ENCODE peak calls at places on chromosomes 16 and 17, in ten cellular contexts. One of them, this sample, is unnamed.
A peak's percentile ranks its signal among the peaks of the same experiment; 100 is the strongest.

GRCh38 chr17:77076046-77076882 is 64.5 kb upstream of the SEC14L1 start:
- DNase-seq in psoas muscle: no peak
- DNase-seq in CD4-positive, alpha-beta memory T cell: no peak
- DNase-seq in ovary: no peak
- DNase-seq in colonic mucosa: no peak
- DNase-seq in heart left ventricle: no peak
- DNase-seq in OCI-LY7: no peak
- DNase-seq in lower lobe of right lung: no peak
- DNase-seq in HepG2: no peak
- DNase-seq in spleen: no peak
- DNase-seq in this sample: no peak

GRCh38 chr17:28667870-28668269 is 5.9 kb downstream of the SUPT6H start:
- DNase-seq in ovary: no peak
- DNase-seq in HepG2: no peak
- DNase-seq in psoas muscle: no peak
- DNase-seq in heart left ventricle: no peak
- DNase-seq in colonic mucosa: no peak
- DNase-seq in OCI-LY7: no peak
- DNase-seq in CD4-positive, alpha-beta memory T cell: no peak
- DNase-seq in spleen: no peak
- DNase-seq in lower lobe of right lung: no peak
- DNase-seq in this sample: no peak

GRCh38 chr16:88455610-88456355 is 2.7 kb downstream of the ZFPM1 start:
- DNase-seq in CD4-positive, alpha-beta memory T cell: peak; percentile 94
- DNase-seq in OCI-LY7: peak; percentile 74
- DNase-seq in lower lobe of right lung: no peak
- DNase-seq in HepG2: peak; percentile 57
- DNase-seq in psoas muscle: no peak
- DNase-seq in ovary: no peak
- DNase-seq in heart left ventricle: no peak
- DNase-seq in spleen: peak; percentile 89
- DNase-seq in colonic mucosa: peak; percentile 63
- DNase-seq in this sample: no peak

GRCh38 chr17:70110443-70110880 is 35.4 kb downstream of the KCNJ16 start:
- DNase-seq in lower lobe of right lung: no peak
- DNase-seq in ovary: no peak
- DNase-seq in CD4-positive, alpha-beta memory T cell: no peak
- DNase-seq in psoas muscle: no peak
- DNase-seq in heart left ventricle: peak; percentile 44
- DNase-seq in HepG2: no peak
- DNase-seq in colonic mucosa: no peak
- DNase-seq in OCI-LY7: no peak
- DNase-seq in spleen: no peak
- DNase-seq in this sample: no peak

GRCh38 chr16:81444448-81445121 is at the start of gene CMIP:
- DNase-seq in CD4-positive, alpha-beta memory T cell: peak; percentile 79
- DNase-seq in spleen: peak; percentile 97
- DNase-seq in colonic mucosa: peak; percentile 85
- DNase-seq in ovary: peak; percentile 88
- DNase-seq in psoas muscle: peak; percentile 91
- DNase-seq in heart left ventricle: peak; percentile 88
- DNase-seq in lower lobe of right lung: peak; percentile 92
- DNase-seq in HepG2: peak; percentile 68
- DNase-seq in OCI-LY7: peak; percentile 89
- DNase-seq in this sample: peak; percentile 96

GRCh38 chr16:78368121-78369102 is 269.0 kb downstream of the WWOX start:
- DNase-seq in CD4-positive, alpha-beta memory T cell: no peak
- DNase-seq in ovary: no peak
- DNase-seq in HepG2: no peak
- DNase-seq in colonic mucosa: no peak
- DNase-seq in heart left ventricle: no peak
- DNase-seq in spleen: no peak
- DNase-seq in OCI-LY7: no peak
- DNase-seq in psoas muscle: no peak
- DNase-seq in lower lobe of right lung: no peak
- DNase-seq in this sample: no peak

GRCh38 chr16:20348365-20349185 is 3.9 kb downstream of the UMOD start:
- DNase-seq in psoas muscle: no peak
- DNase-seq in colonic mucosa: peak; percentile 25
- DNase-seq in heart left ventricle: no peak
- DNase-seq in ovary: no peak
- DNase-seq in lower lobe of right lung: peak; percentile 38
- DNase-seq in CD4-positive, alpha-beta memory T cell: no peak
- DNase-seq in OCI-LY7: no peak
- DNase-seq in HepG2: no peak
- DNase-seq in spleen: no peak
- DNase-seq in this sample: peak; percentile 86

GRCh38 chr17:81349397-81350319 is 45.6 kb upstream of the BAHCC1 start:
- DNase-seq in HepG2: peak; percentile 79
- DNase-seq in colonic mucosa: no peak
- DNase-seq in psoas muscle: no peak
- DNase-seq in CD4-positive, alpha-beta memory T cell: no peak
- DNase-seq in lower lobe of right lung: no peak
- DNase-seq in heart left ventricle: no peak
- DNase-seq in spleen: no peak
- DNase-seq in OCI-LY7: no peak
- DNase-seq in ovary: no peak
- DNase-seq in this sample: no peak

GRCh38 chr17:58242171-58242784 is 3.9 kb downstream of the LPO start:
- DNase-seq in lower lobe of right lung: no peak
- DNase-seq in CD4-positive, alpha-beta memory T cell: no peak
- DNase-seq in HepG2: no peak
- DNase-seq in colonic mucosa: no peak
- DNase-seq in psoas muscle: no peak
- DNase-seq in heart left ventricle: no peak
- DNase-seq in ovary: no peak
- DNase-seq in spleen: no peak
- DNase-seq in OCI-LY7: no peak
- DNase-seq in this sample: no peak

GRCh38 chr16:15507299-15507958 is 73.0 kb downstream of the BMERB1 start:
- DNase-seq in spleen: no peak
- DNase-seq in lower lobe of right lung: no peak
- DNase-seq in CD4-positive, alpha-beta memory T cell: no peak
- DNase-seq in HepG2: no peak
- DNase-seq in ovary: no peak
- DNase-seq in colonic mucosa: no peak
- DNase-seq in heart left ventricle: no peak
- DNase-seq in psoas muscle: no peak
- DNase-seq in OCI-LY7: no peak
- DNase-seq in this sample: no peak

GRCh38 chr17:65359016-65359415 is 202.4 kb downstream of the AXIN2 start:
- DNase-seq in spleen: no peak
- DNase-seq in colonic mucosa: no peak
- DNase-seq in CD4-positive, alpha-beta memory T cell: no peak
- DNase-seq in lower lobe of right lung: no peak
- DNase-seq in HepG2: no peak
- DNase-seq in ovary: no peak
- DNase-seq in psoas muscle: no peak
- DNase-seq in heart left ventricle: no peak
- DNase-seq in OCI-LY7: no peak
- DNase-seq in this sample: no peak

GRCh38 chr16:645852-646678 is 3.1 kb upstream of the WDR90 start:
- DNase-seq in heart left ventricle: peak; percentile 75
- DNase-seq in OCI-LY7: no peak
- DNase-seq in HepG2: peak; percentile 65
- DNase-seq in colonic mucosa: no peak
- DNase-seq in psoas muscle: peak; percentile 80
- DNase-seq in lower lobe of right lung: peak; percentile 76
- DNase-seq in ovary: no peak
- DNase-seq in spleen: no peak
- DNase-seq in CD4-positive, alpha-beta memory T cell: no peak
- DNase-seq in this sample: no peak

GRCh38 chr16:8376430-8376829 is 213.9 kb downstream of the TMEM114 start:
- DNase-seq in HepG2: no peak
- DNase-seq in OCI-LY7: no peak
- DNase-seq in spleen: no peak
- DNase-seq in lower lobe of right lung: no peak
- DNase-seq in psoas muscle: no peak
- DNase-seq in ovary: no peak
- DNase-seq in CD4-positive, alpha-beta memory T cell: no peak
- DNase-seq in heart left ventricle: no peak
- DNase-seq in colonic mucosa: no peak
- DNase-seq in this sample: no peak

GRCh38 chr16:12126091-12126806 is 149.7 kb downstream of the SNX29 start:
- DNase-seq in HepG2: no peak
- DNase-seq in CD4-positive, alpha-beta memory T cell: no peak
- DNase-seq in lower lobe of right lung: no peak
- DNase-seq in ovary: no peak
- DNase-seq in psoas muscle: no peak
- DNase-seq in spleen: no peak
- DNase-seq in heart left ventricle: no peak
- DNase-seq in colonic mucosa: no peak
- DNase-seq in OCI-LY7: no peak
- DNase-seq in this sample: peak; percentile 14

GRCh38 chr17:7909080-7909479 is 7.0 kb downstream of the RNF227 start:
- DNase-seq in ovary: no peak
- DNase-seq in heart left ventricle: no peak
- DNase-seq in psoas muscle: no peak
- DNase-seq in colonic mucosa: no peak
- DNase-seq in HepG2: no peak
- DNase-seq in OCI-LY7: no peak
- DNase-seq in CD4-positive, alpha-beta memory T cell: no peak
- DNase-seq in spleen: no peak
- DNase-seq in lower lobe of right lung: no peak
- DNase-seq in this sample: no peak

DNA sequence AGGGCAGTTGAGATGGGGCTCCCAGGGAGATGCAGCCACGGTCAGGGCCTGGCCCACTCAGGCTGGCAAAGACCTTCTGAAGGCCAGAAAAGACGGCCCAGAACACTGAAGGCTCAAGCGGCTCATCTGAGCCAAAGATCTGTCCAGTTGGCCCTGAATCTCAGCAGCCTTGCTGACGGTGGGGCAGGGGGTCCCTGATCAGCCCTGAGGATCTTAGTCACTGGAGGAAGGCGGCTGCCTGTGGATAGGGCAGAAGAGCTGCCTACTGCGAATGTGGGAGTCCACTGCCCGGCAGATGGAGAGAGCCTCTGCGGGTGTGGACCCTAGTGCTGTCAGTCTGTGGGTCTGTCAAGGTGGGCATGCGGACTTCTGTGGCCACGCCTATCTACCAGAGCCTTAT is 1738.2 kb downstream of the TP53TG3F start:
- DNase-seq in spleen: peak; percentile 63
- DNase-seq in HepG2: no peak
- DNase-seq in ovary: no peak
- DNase-seq in heart left ventricle: no peak
- DNase-seq in OCI-LY7: no peak
- DNase-seq in colonic mucosa: no peak
- DNase-seq in CD4-positive, alpha-beta memory T cell: no peak
- DNase-seq in lower lobe of right lung: no peak
- DNase-seq in psoas muscle: no peak
- DNase-seq in this sample: no peak
- H3K9me3 ChIP-seq in spleen: peaks cover 57% of the 10 kb centered on the region
- H3K9me3 ChIP-seq in HepG2: peaks cover 81% of the 10 kb centered on the region
- H3K9me3 ChIP-seq in ovary: no peaks in the 10 kb centered on the region
- H3K9me3 ChIP-seq in heart left ventricle: no peaks in the 10 kb centered on the region
- H3K9me3 ChIP-seq in OCI-LY7: peaks cover under 1% of the 10 kb centered on the region
- H3K9me3 ChIP-seq in colonic mucosa: no peaks in the 10 kb centered on the region
- H3K9me3 ChIP-seq in CD4-positive, alpha-beta memory T cell: no peaks in the 10 kb centered on the region
- H3K9me3 ChIP-seq in lower lobe of right lung: no peaks in the 10 kb centered on the region
- H3K9me3 ChIP-seq in psoas muscle: no peaks in the 10 kb centered on the region
- H3K9me3 ChIP-seq in this sample: no peaks in the 10 kb centered on the region

DNA sequence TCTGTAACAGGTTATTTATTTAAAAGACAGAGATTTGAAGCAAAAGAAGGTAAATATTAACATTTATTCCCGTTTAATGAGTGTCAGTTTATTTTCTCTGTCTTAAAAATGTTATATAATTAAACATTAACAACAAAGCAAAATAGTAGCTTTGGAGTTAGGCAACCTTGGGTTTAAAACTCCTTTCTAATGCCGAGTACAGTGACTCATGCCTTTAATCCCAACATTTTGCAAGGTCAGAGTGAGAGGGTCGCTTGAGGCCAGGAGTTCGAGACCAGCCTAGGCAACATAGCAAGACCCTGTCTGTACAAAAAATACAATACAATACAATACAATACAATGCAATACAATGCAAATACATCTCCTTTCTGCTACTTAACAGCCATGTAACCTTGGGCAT is 128.7 kb downstream of the CHD9 start:
- DNase-seq in CD4-positive, alpha-beta memory T cell: no peak
- DNase-seq in OCI-LY7: no peak
- DNase-seq in psoas muscle: no peak
- DNase-seq in heart left ventricle: no peak
- DNase-seq in colonic mucosa: no peak
- DNase-seq in HepG2: peak; percentile 21
- DNase-seq in ovary: no peak
- DNase-seq in spleen: no peak
- DNase-seq in lower lobe of right lung: no peak
- DNase-seq in this sample: no peak
- H3K9me3 ChIP-seq in CD4-positive, alpha-beta memory T cell: no peaks in the 10 kb centered on the region
- H3K9me3 ChIP-seq in OCI-LY7: peaks cover 57% of the 10 kb centered on the region
- H3K9me3 ChIP-seq in psoas muscle: peaks cover 9% of the 10 kb centered on the region
- H3K9me3 ChIP-seq in heart left ventricle: no peaks in the 10 kb centered on the region
- H3K9me3 ChIP-seq in colonic mucosa: peaks cover 6% of the 10 kb centered on the region
- H3K9me3 ChIP-seq in HepG2: peaks cover 27% of the 10 kb centered on the region
- H3K9me3 ChIP-seq in ovary: no peaks in the 10 kb centered on the region
- H3K9me3 ChIP-seq in spleen: peaks cover 32% of the 10 kb centered on the region
- H3K9me3 ChIP-seq in lower lobe of right lung: peaks cover 7% of the 10 kb centered on the region
- H3K9me3 ChIP-seq in this sample: no peaks in the 10 kb centered on the region

DNA sequence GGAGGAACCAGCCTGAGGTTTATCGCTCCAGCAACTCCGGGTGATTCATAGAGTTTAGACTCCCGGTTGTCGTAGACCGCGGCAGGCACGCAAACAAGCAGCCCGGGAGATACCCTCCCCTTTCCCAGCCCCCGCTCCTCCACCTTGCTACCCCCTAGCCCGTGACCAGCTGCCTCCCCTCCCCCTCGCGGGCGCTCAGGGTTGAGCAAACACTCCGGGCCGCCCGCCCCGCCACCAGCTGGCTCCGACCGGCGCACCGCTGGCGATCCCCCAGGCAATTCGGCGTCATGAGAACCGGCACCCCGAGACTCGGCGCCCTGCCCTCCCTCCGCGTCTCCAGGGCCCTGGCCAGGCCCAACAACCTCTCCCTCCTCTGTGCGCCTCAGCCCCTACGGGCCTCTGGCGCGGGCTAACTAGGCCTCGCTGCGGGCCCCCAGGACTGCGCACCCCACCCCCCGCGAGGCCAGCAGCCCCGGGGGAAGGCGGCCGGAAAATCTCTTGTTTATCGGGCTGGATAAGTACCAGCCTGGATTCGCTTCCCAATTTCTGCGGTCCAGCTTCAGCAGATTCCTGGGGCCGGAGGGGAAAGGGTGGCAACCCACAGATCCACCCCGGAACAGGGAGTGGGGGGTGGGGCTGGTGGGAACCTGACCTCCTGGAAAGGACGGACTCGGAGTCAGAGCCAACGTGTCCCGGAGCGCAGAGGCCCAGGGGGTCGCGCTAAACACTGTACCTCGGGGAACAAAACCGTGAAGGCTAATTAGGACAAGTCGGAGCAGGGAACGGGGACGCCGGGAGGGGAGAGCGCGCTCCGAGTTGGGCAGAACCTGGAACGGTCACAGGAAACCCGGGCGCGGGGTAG is 951 bp upstream of the GPRC5C start:
- DNase-seq in HepG2: peak; percentile 95
- DNase-seq in spleen: peak; percentile 81
- DNase-seq in heart left ventricle: peak; percentile 83
- DNase-seq in CD4-positive, alpha-beta memory T cell: no peak
- DNase-seq in ovary: peak; percentile 96
- DNase-seq in colonic mucosa: peak; percentile 91
- DNase-seq in lower lobe of right lung: peak; percentile 90
- DNase-seq in OCI-LY7: no peak
- DNase-seq in psoas muscle: peak; percentile 97
- DNase-seq in this sample: peak; percentile 99
- H3K9me3 ChIP-seq in HepG2: no peaks in the 10 kb centered on the region
- H3K9me3 ChIP-seq in spleen: no peaks in the 10 kb centered on the region
- H3K9me3 ChIP-seq in heart left ventricle: no peaks in the 10 kb centered on the region
- H3K9me3 ChIP-seq in CD4-positive, alpha-beta memory T cell: no peaks in the 10 kb centered on the region
- H3K9me3 ChIP-seq in ovary: no peaks in the 10 kb centered on the region
- H3K9me3 ChIP-seq in colonic mucosa: no peaks in the 10 kb centered on the region
- H3K9me3 ChIP-seq in lower lobe of right lung: no peaks in the 10 kb centered on the region
- H3K9me3 ChIP-seq in OCI-LY7: no peaks in the 10 kb centered on the region
- H3K9me3 ChIP-seq in psoas muscle: no peaks in the 10 kb centered on the region
- H3K9me3 ChIP-seq in this sample: no peaks in the 10 kb centered on the region

GRCh38 chr16:35664091-35664693 is 2204.8 kb downstream of the TP53TG3F start:
- DNase-seq in heart left ventricle: no peak
- DNase-seq in HepG2: no peak
- DNase-seq in psoas muscle: no peak
- DNase-seq in CD4-positive, alpha-beta memory T cell: no peak
- DNase-seq in ovary: no peak
- DNase-seq in lower lobe of right lung: no peak
- DNase-seq in spleen: peak; percentile 20
- DNase-seq in OCI-LY7: no peak
- DNase-seq in colonic mucosa: no peak
- DNase-seq in this sample: no peak
- H3K9me3 ChIP-seq in heart left ventricle: no peaks in the 10 kb centered on the region
- H3K9me3 ChIP-seq in HepG2: peaks cover 100% of the 10 kb centered on the region
- H3K9me3 ChIP-seq in psoas muscle: no peaks in the 10 kb centered on the region
- H3K9me3 ChIP-seq in CD4-positive, alpha-beta memory T cell: no peaks in the 10 kb centered on the region
- H3K9me3 ChIP-seq in ovary: no peaks in the 10 kb centered on the region
- H3K9me3 ChIP-seq in lower lobe of right lung: no peaks in the 10 kb centered on the region
- H3K9me3 ChIP-seq in spleen: peaks cover 87% of the 10 kb centered on the region
- H3K9me3 ChIP-seq in OCI-LY7: no peaks in the 10 kb centered on the region
- H3K9me3 ChIP-seq in colonic mucosa: no peaks in the 10 kb centered on the region
- H3K9me3 ChIP-seq in this sample: no peaks in the 10 kb centered on the region

This sample was measured in kidney.